ENCODE peak calls at places on chromosomes 4 and X, in six cellular contexts. One of them, this sample, is unnamed.

GRCh38 chr4:126938023-126938422 is 694.7 kb upstream of the INTU start:
- DNase-seq in amygdala: no peak
- DNase-seq in neuronal stem cell: no peak
- DNase-seq in NB4: no peak
- DNase-seq in NCI-H1092: no peak
- DNase-seq in activated CD8-positive, alpha-beta memory T cell treated with anti-CD3 and anti-CD28 coated beads for 1 hour: no peak
- DNase-seq in this sample: no peak

GRCh38 chr4:83664741-83665140 is 128.8 kb downstream of the GPAT3 start:
- DNase-seq in amygdala: no peak
- DNase-seq in neuronal stem cell: no peak
- DNase-seq in NB4: no peak
- DNase-seq in NCI-H1092: no peak
- DNase-seq in activated CD8-positive, alpha-beta memory T cell treated with anti-CD3 and anti-CD28 coated beads for 1 hour: no peak
- DNase-seq in this sample: no peak

GRCh38 chr4:151569650-151570049 is 160.7 kb downstream of the FHIP1A start:
- DNase-seq in amygdala: no peak
- DNase-seq in neuronal stem cell: no peak
- DNase-seq in NB4: no peak
- DNase-seq in NCI-H1092: no peak
- DNase-seq in activated CD8-positive, alpha-beta memory T cell treated with anti-CD3 and anti-CD28 coated beads for 1 hour: no peak
- DNase-seq in this sample: no peak

GRCh38 chr4:26544421-26544820 is 39.5 kb upstream of the TBC1D19 start:
- DNase-seq in amygdala: no peak
- DNase-seq in neuronal stem cell: no peak
- DNase-seq in NB4: no peak
- DNase-seq in NCI-H1092: no peak
- DNase-seq in activated CD8-positive, alpha-beta memory T cell treated with anti-CD3 and anti-CD28 coated beads for 1 hour: no peak
- DNase-seq in this sample: no peak

GRCh38 chrX:100368167-100368566 is 41.9 kb downstream of the PCDH19 start:
- DNase-seq in amygdala: no peak
- DNase-seq in neuronal stem cell: no peak
- DNase-seq in NB4: peak
- DNase-seq in NCI-H1092: no peak
- DNase-seq in activated CD8-positive, alpha-beta memory T cell treated with anti-CD3 and anti-CD28 coated beads for 1 hour: no peak
- DNase-seq in this sample: no peak

GRCh38 chrX:129565046-129565649 is 25.1 kb downstream of the OCRL start:
- DNase-seq in amygdala: no peak
- DNase-seq in neuronal stem cell: no peak
- DNase-seq in NB4: no peak
- DNase-seq in NCI-H1092: no peak
- DNase-seq in activated CD8-positive, alpha-beta memory T cell treated with anti-CD3 and anti-CD28 coated beads for 1 hour: no peak
- DNase-seq in this sample: no peak

GRCh38 chr4:158996669-158997074 is 106.2 kb upstream of the RAPGEF2 start:
- DNase-seq in amygdala: no peak
- DNase-seq in neuronal stem cell: no peak
- DNase-seq in NB4: no peak
- DNase-seq in NCI-H1092: no peak
- DNase-seq in activated CD8-positive, alpha-beta memory T cell treated with anti-CD3 and anti-CD28 coated beads for 1 hour: no peak
- DNase-seq in this sample: no peak

GRCh38 chr4:110207233-110207632 is 8.8 kb upstream of the ELOVL6 start:
- DNase-seq in amygdala: no peak
- DNase-seq in neuronal stem cell: no peak
- DNase-seq in NB4: no peak
- DNase-seq in NCI-H1092: no peak
- DNase-seq in activated CD8-positive, alpha-beta memory T cell treated with anti-CD3 and anti-CD28 coated beads for 1 hour: no peak
- DNase-seq in this sample: no peak

GRCh38 chrX:133054761-133055385 is 42.0 kb downstream of the USP26 start:
- DNase-seq in amygdala: no peak
- DNase-seq in neuronal stem cell: no peak
- DNase-seq in NB4: no peak
- DNase-seq in NCI-H1092: no peak
- DNase-seq in activated CD8-positive, alpha-beta memory T cell treated with anti-CD3 and anti-CD28 coated beads for 1 hour: no peak
- DNase-seq in this sample: no peak

GRCh38 chr4:6419452-6420028 is 52.9 kb downstream of the PPP2R2C start:
- DNase-seq in amygdala: no peak
- DNase-seq in neuronal stem cell: no peak
- DNase-seq in NB4: no peak
- DNase-seq in NCI-H1092: no peak
- DNase-seq in activated CD8-positive, alpha-beta memory T cell treated with anti-CD3 and anti-CD28 coated beads for 1 hour: no peak
- DNase-seq in this sample: no peak

GRCh38 chr4:140150886-140151699 is 2.9 kb downstream of the MAML3 start:
- DNase-seq in amygdala: peak
- DNase-seq in neuronal stem cell: peak
- DNase-seq in NB4: peak
- DNase-seq in NCI-H1092: peak
- DNase-seq in activated CD8-positive, alpha-beta memory T cell treated with anti-CD3 and anti-CD28 coated beads for 1 hour: peak
- DNase-seq in this sample: no peak

GRCh38 chr4:14925471-14925870 is 76.8 kb upstream of the CPEB2 start:
- DNase-seq in amygdala: no peak
- DNase-seq in neuronal stem cell: no peak
- DNase-seq in NB4: no peak
- DNase-seq in NCI-H1092: no peak
- DNase-seq in activated CD8-positive, alpha-beta memory T cell treated with anti-CD3 and anti-CD28 coated beads for 1 hour: no peak
- DNase-seq in this sample: no peak

GRCh38 chr4:154364012-154364863 is 127.4 kb downstream of the DCHS2 start:
- DNase-seq in amygdala: no peak
- DNase-seq in neuronal stem cell: no peak
- DNase-seq in NB4: no peak
- DNase-seq in NCI-H1092: no peak
- DNase-seq in activated CD8-positive, alpha-beta memory T cell treated with anti-CD3 and anti-CD28 coated beads for 1 hour: no peak
- DNase-seq in this sample: no peak

GRCh38 chr4:137471895-137472294 is 60.4 kb downstream of the PCDH18 start:
- DNase-seq in amygdala: no peak
- DNase-seq in neuronal stem cell: no peak
- DNase-seq in NB4: no peak
- DNase-seq in NCI-H1092: no peak
- DNase-seq in activated CD8-positive, alpha-beta memory T cell treated with anti-CD3 and anti-CD28 coated beads for 1 hour: no peak
- DNase-seq in this sample: no peak

GRCh38 chr4:138320856-138321255 is 78.7 kb upstream of the SLC7A11 start:
- DNase-seq in amygdala: no peak
- DNase-seq in neuronal stem cell: no peak
- DNase-seq in NB4: no peak
- DNase-seq in NCI-H1092: no peak
- DNase-seq in activated CD8-positive, alpha-beta memory T cell treated with anti-CD3 and anti-CD28 coated beads for 1 hour: no peak
- DNase-seq in this sample: no peak

GRCh38 chr4:139084425-139085093 is 69.0 kb downstream of the NOCT start:
- DNase-seq in amygdala: no peak
- DNase-seq in neuronal stem cell: no peak
- DNase-seq in NB4: no peak
- DNase-seq in NCI-H1092: peak
- DNase-seq in activated CD8-positive, alpha-beta memory T cell treated with anti-CD3 and anti-CD28 coated beads for 1 hour: no peak
- DNase-seq in this sample: no peak

GRCh38 chrX:20412871-20413486 is 146.3 kb upstream of the RPS6KA3 start:
- DNase-seq in amygdala: no peak
- DNase-seq in neuronal stem cell: no peak
- DNase-seq in NB4: no peak
- DNase-seq in NCI-H1092: no peak
- DNase-seq in activated CD8-positive, alpha-beta memory T cell treated with anti-CD3 and anti-CD28 coated beads for 1 hour: peak
- DNase-seq in this sample: peak

GRCh38 chr4:145881991-145882390 is 56.6 kb downstream of the ZNF827 start:
- DNase-seq in amygdala: no peak
- DNase-seq in neuronal stem cell: no peak
- DNase-seq in NB4: no peak
- DNase-seq in NCI-H1092: no peak
- DNase-seq in activated CD8-positive, alpha-beta memory T cell treated with anti-CD3 and anti-CD28 coated beads for 1 hour: no peak
- DNase-seq in this sample: no peak

GRCh38 chr4:16663722-16664121 is 234.7 kb downstream of the LDB2 start:
- DNase-seq in amygdala: no peak
- DNase-seq in neuronal stem cell: no peak
- DNase-seq in NB4: no peak
- DNase-seq in NCI-H1092: no peak
- DNase-seq in activated CD8-positive, alpha-beta memory T cell treated with anti-CD3 and anti-CD28 coated beads for 1 hour: no peak
- DNase-seq in this sample: no peak

GRCh38 chr4:69546121-69546520 is 50.4 kb upstream of the UGT2B4 start:
- DNase-seq in amygdala: no peak
- DNase-seq in neuronal stem cell: no peak
- DNase-seq in NB4: peak
- DNase-seq in NCI-H1092: no peak
- DNase-seq in activated CD8-positive, alpha-beta memory T cell treated with anti-CD3 and anti-CD28 coated beads for 1 hour: no peak
- DNase-seq in this sample: no peak

This sample was measured in esophagus squamous epithelium.